ENCODE peak calls at places on chromosomes 5 and 9, in six cellular contexts. P is HCT116, G is GM12878, V is WTC11, L is HepG2, S is K562. F is an unnamed sample.

GRCh38 chr9:116697887-116698286 is 10.8 kb downstream of the TRIM32 start:
- DNase-seq in P (no peak), G (no peak), V (no peak), L (no peak), S (no peak), F (no peak)

GRCh38 chr5:92402045-92402444 is 1018.9 kb upstream of the ARRDC3 start:
- DNase-seq in P (no peak), G (no peak), V (no peak), L (no peak), S (no peak), F (no peak)

GRCh38 chr5:171152382-171152781 is 156.7 kb upstream of the TLX3 start:
- DNase-seq in P (peak; percentile 22), G (no peak), V (no peak), L (no peak), S (peak; percentile 9), F (no peak)

GRCh38 chr9:110189559-110190311 is 18.2 kb downstream of the C9orf152 start:
- DNase-seq in P (no peak), G (no peak), V (no peak), L (no peak), S (no peak), F (no peak)

GRCh38 chr9:93270976-93271375 is 87.0 kb downstream of the WNK2 start:
- DNase-seq in P (no peak), G (no peak), V (no peak), L (no peak), S (no peak), F (no peak)

GRCh38 chr5:139982157-139982974 is 60.7 kb downstream of the NRG2 start:
- DNase-seq in P (no peak), G (no peak), V (no peak), L (no peak), S (no peak), F (no peak)

GRCh38 chr9:78314953-78315870 is 18.3 kb downstream of the PSAT1 start:
- DNase-seq in P (no peak), G (no peak), V (no peak), L (no peak), S (no peak), F (no peak)

GRCh38 chr5:103511554-103511885 is 51.1 kb downstream of the NUDT12 start:
- DNase-seq in P (no peak), G (no peak), V (no peak), L (no peak), S (no peak), F (no peak)

GRCh38 chr9:112487799-112488345 is 1.2 kb downstream of the KIAA1958 start:
- DNase-seq in P (no peak), G (no peak), V (no peak), L (no peak), S (no peak), F (no peak)

GRCh38 chr9:24464321-24464951 is 81.3 kb downstream of the IZUMO3 start:
- DNase-seq in P (no peak), G (no peak), V (no peak), L (no peak), S (no peak), F (peak; percentile 47)

GRCh38 chr5:53423724-53424123 is 56.7 kb upstream of the FST start:
- DNase-seq in P (no peak), G (no peak), V (no peak), L (no peak), S (no peak), F (no peak)

GRCh38 chr9:131276107-131276888 is at the start of gene FAM78A:
- DNase-seq in P (no peak), G (no peak), V (peak; percentile 51), L (no peak), S (peak; percentile 91), F (no peak)

GRCh38 chr9:122036988-122037387 is 56.1 kb downstream of the TTLL11 start:
- DNase-seq in P (no peak), G (no peak), V (no peak), L (no peak), S (no peak), F (no peak)

GRCh38 chr9:104950838-104951237 is 22.9 kb upstream of the ABCA1 start:
- DNase-seq in P (no peak), G (no peak), V (no peak), L (no peak), S (no peak), F (no peak)

GRCh38 chr5:155728146-155728856 is 598.7 kb upstream of the SGCD start:
- DNase-seq in P (no peak), G (no peak), V (peak; percentile 68), L (no peak), S (no peak), F (no peak)

GRCh38 chr9:116387934-116388714 is 234.5 kb downstream of the PAPPA start:
- DNase-seq in P (no peak), G (no peak), V (no peak), L (no peak), S (no peak), F (no peak)

GRCh38 chr5:66985394-66985793 is 211.2 kb downstream of the CD180 start:
- DNase-seq in P (no peak), G (no peak), V (no peak), L (no peak), S (no peak), F (no peak)

GRCh38 chr5:42423285-42424152 is at the start of gene GHR:
- DNase-seq in P (peak; percentile 6), G (no peak), V (peak; percentile 86), L (peak; percentile 72), S (peak; percentile 47), F (peak; percentile 83)

GRCh38 chr9:33407061-33407460 is 4.7 kb upstream of the AQP7 start:
- DNase-seq in P (no peak), G (no peak), V (no peak), L (no peak), S (no peak), F (no peak)

GRCh38 chr5:89042746-89043145 is 159.8 kb upstream of the MEF2C start:
- DNase-seq in P (no peak), G (no peak), V (no peak), L (no peak), S (peak; percentile 44), F (no peak)

GRCh38 chr9:77820293-77820954 is 172.3 kb upstream of the GNA14 start:
- DNase-seq in P (no peak), G (no peak), V (no peak), L (no peak), S (peak; percentile 57), F (no peak)

GRCh38 chr5:177023247-177023703 is 779 bp downstream of the ZNF346 start:
- DNase-seq in P (no peak), G (no peak), V (no peak), L (peak; percentile 9), S (peak; percentile 36), F (no peak)

GRCh38 chr5:173474881-173475287 is 141.6 kb downstream of the BOD1 start:
- DNase-seq in P (no peak), G (no peak), V (no peak), L (no peak), S (no peak), F (no peak)

GRCh38 chr5:14809369-14810144 is 62.0 kb downstream of the ANKH start:
- DNase-seq in P (peak; percentile 79), G (peak; percentile 88), V (no peak), L (peak; percentile 65), S (peak; percentile 54), F (no peak)

GRCh38 chr9:136944094-136944518 is 432 bp downstream of the FBXW5 start:
- DNase-seq in P (no peak), G (no peak), V (no peak), L (no peak), S (peak; percentile 71), F (peak; percentile 66)

GRCh38 chr9:111853450-111853827 is 43.2 kb upstream of the UGCG start:
- DNase-seq in P (no peak), G (no peak), V (no peak), L (no peak), S (no peak), F (no peak)

GRCh38 chr9:7180247-7180646 is 422.5 kb downstream of the KDM4C start:
- DNase-seq in P (no peak), G (no peak), V (no peak), L (no peak), S (no peak), F (no peak)

DNA sequence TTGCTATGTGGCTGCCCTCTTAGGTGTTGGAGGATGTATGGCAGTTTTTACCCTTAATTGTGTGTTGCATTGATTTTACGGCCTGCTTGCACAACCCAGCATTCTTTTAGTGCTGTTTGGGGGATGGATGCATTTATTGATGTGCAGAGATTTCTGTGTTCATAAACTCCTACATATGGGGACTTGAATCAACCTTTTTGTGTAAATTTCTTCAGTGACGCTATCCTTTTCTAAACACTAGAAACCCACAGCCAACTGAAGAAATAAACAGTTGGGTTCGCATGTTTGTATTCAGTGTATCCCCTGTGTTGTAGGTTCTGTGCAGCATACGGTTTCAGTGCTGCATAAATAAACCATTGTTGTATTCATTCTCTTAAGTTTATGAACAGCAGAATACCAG is 263.6 kb downstream of the RASEF start:
- DNase-seq in P (no peak), G (no peak), V (no peak), L (no peak), S (no peak), F (no peak)
- TF ChIP-seq ATF3 in P (no peak), G (no peak), V (no peak), L (no peak), S (no peak), F (no peak)

GRCh38 chr5:12659675-12660074 is 755.4 kb upstream of the CTNND2 start:
- DNase-seq in P (no peak), G (no peak), V (no peak), L (no peak), S (no peak), F (no peak)
- TF ChIP-seq ATF3 in P (no peak), G (no peak), V (no peak), L (no peak), S (no peak), F (no peak)

GRCh38 chr9:135515541-135515951 is 5.7 kb upstream of the LCN1 start:
- DNase-seq in P (no peak), G (no peak), V (peak; percentile 7), L (no peak), S (no peak), F (no peak)

GRCh38 chr9:135515083-135515511 is 6.1 kb upstream of the LCN1 start:
- DNase-seq in P (no peak), G (no peak), V (peak; percentile 4), L (no peak), S (no peak), F (no peak)

GRCh38 chr9:135519179-135519971 is 1.9 kb upstream of the LCN1 start:
- DNase-seq in P (no peak), G (no peak), V (no peak), L (no peak), S (no peak), F (peak; percentile 14)

GRCh38 chr9:135516132-135516860 is 4.9 kb upstream of the LCN1 start:
- DNase-seq in P (no peak), G (no peak), V (no peak), L (no peak), S (no peak), F (no peak)

GRCh38 chr9:135517407-135517822 is 3.8 kb upstream of the LCN1 start:
- DNase-seq in P (no peak), G (no peak), V (no peak), L (no peak), S (no peak), F (peak; percentile 33)
- TF ChIP-seq ATF3 in P (no peak), G (no peak), V (no peak), L (no peak), S (no peak), F (no peak)

DNA sequence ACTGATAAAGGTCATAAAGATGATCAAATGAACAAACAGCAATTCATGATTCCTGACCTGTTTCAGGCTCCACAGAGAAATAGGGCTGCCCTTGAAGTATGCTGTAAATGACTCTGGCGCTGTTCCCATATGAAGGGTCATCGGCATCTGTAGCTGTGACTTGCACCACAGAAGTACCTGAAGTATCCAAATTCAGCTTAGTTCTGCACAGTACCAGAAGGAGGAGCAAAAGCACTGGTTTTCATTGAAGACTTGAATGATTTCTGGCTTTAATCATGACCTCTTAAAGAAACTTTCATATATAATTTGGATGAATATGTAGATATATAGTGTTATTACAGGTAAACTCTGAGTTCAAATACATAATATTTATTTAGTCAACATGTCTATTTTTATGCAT is 109.1 kb downstream of the CDH10 start:
- DNase-seq in P (no peak), G (no peak), V (no peak), L (no peak), S (no peak), F (no peak)
- TF ChIP-seq ATF3 in P (no peak), G (no peak), V (no peak), L (no peak), S (no peak), F (no peak)

F was measured in H1.